ENCODE peak calls at places on chromosomes 5 and 9, in four cellular contexts. P, K, C and I are unnamed samples.

GRCh38 chr5:158951951-158952545 is 147.7 kb downstream of the EBF1 start:
- DNase-seq in P (no peak), K (no peak), C (no peak), I (no peak)

GRCh38 chr9:120235081-120235480 is 344.9 kb downstream of the CDK5RAP2 start:
- DNase-seq in P (no peak), K (no peak), C (no peak), I (no peak)

GRCh38 chr5:52885614-52886013 is 97.9 kb downstream of the ITGA1 start:
- DNase-seq in P (no peak), K (no peak), C (no peak), I (no peak)

GRCh38 chr9:107932036-107932435 is 442.5 kb upstream of the KLF4 start:
- DNase-seq in P (no peak), K (no peak), C (no peak), I (no peak)

GRCh38 chr9:136648746-136649145 is 14.0 kb upstream of the EGFL7 start:
- DNase-seq in P (no peak), K (no peak), C (no peak), I (no peak)

GRCh38 chr5:23389543-23390215 is 117.7 kb upstream of the PRDM9 start:
- DNase-seq in P (no peak), K (no peak), C (no peak), I (no peak)

GRCh38 chr5:52684056-52684455 is 103.7 kb upstream of the ITGA1 start:
- DNase-seq in P (no peak), K (no peak), C (no peak), I (no peak)

GRCh38 chr9:93013856-93014582 is 44.5 kb upstream of the SUSD3 start:
- DNase-seq in P (no peak), K (no peak), C (peak; percentile 19), I (no peak)

GRCh38 chr5:35634326-35634725 is 16.7 kb downstream of the SPEF2 start:
- DNase-seq in P (no peak), K (no peak), C (no peak), I (no peak)

GRCh38 chr5:54774281-54775171 is 210.9 kb downstream of the ESM1 start:
- DNase-seq in P (no peak), K (no peak), C (peak; percentile 81), I (no peak)

GRCh38 chr5:149063017-149063687 is at the start of gene SH3TC2:
- DNase-seq in P (no peak), K (peak; percentile 60), C (peak; percentile 72), I (no peak)

GRCh38 chr9:109771796-109772525 is 8.0 kb upstream of the PALM2AKAP2 start:
- DNase-seq in P (no peak), K (no peak), C (no peak), I (no peak)